ENCODE peak calls at places on chromosomes 5 and 9, in five cellular contexts. R is left cardiac atrium, D is head of caudate nucleus, N is M059J, Y is AG08396. S is an unnamed sample.

GRCh38 chr9:82313697-82314096 is 325.1 kb downstream of the SPATA31D1 start:
- DNase-seq in R (no peak), D (no peak), N (no peak), Y (no peak), S (no peak)

GRCh38 chr5:93894471-93895354 is 153.3 kb upstream of the POU5F2 start:
- DNase-seq in R (no peak), D (no peak), N (peak; percentile 9), Y (no peak), S (no peak)

GRCh38 chr9:104682642-104683041 is 11.7 kb upstream of the OR13D1 start:
- DNase-seq in R (no peak), D (no peak), N (peak; percentile 68), Y (peak; percentile 21), S (peak; percentile 69)

GRCh38 chr9:103377667-103378066 is 382.5 kb downstream of the CYLC2 start:
- DNase-seq in R (no peak), D (no peak), N (no peak), Y (no peak), S (no peak)

GRCh38 chr5:104247260-104247659 is 684.7 kb upstream of the NUDT12 start:
- DNase-seq in R (no peak), D (no peak), N (no peak), Y (no peak), S (no peak)

GRCh38 chr9:88477300-88477751 is 57.7 kb upstream of the NXNL2 start:
- DNase-seq in R (no peak), D (no peak), N (peak; percentile 99), Y (peak; percentile 79), S (peak; percentile 97)

GRCh38 chr9:8457050-8457449 is 657.5 kb upstream of the DMAC1 start:
- DNase-seq in R (no peak), D (no peak), N (no peak), Y (no peak), S (no peak)

GRCh38 chr5:79143684-79144379 is 32.2 kb downstream of the BHMT start:
- DNase-seq in R (no peak), D (peak; percentile 18), N (peak; percentile 63), Y (no peak), S (peak; percentile 66)

GRCh38 chr5:147223951-147224791 is 10.7 kb upstream of the STK32A start:
- DNase-seq in R (peak; percentile 29), D (peak; percentile 20), N (peak; percentile 57), Y (peak; percentile 70), S (peak; percentile 25)

GRCh38 chr5:139023276-139023675 is 148.1 kb upstream of the LRRTM2 start:
- DNase-seq in R (no peak), D (no peak), N (no peak), Y (no peak), S (no peak)

GRCh38 chr5:62354028-62354874 is 48.2 kb downstream of the KIF2A start:
- DNase-seq in R (no peak), D (no peak), N (peak; percentile 57), Y (peak; percentile 8), S (peak; percentile 26)

GRCh38 chr5:131814990-131815389 is 18.2 kb upstream of the FNIP1 start:
- DNase-seq in R (no peak), D (no peak), N (peak; percentile 91), Y (peak; percentile 43), S (peak; percentile 91)

GRCh38 chr5:56357426-56357825 is 124.3 kb upstream of the ANKRD55 start:
- DNase-seq in R (no peak), D (no peak), N (peak; percentile 58), Y (no peak), S (no peak)

GRCh38 chr9:104093162-104093561 is 947 bp upstream of the SMC2 start:
- DNase-seq in R (no peak), D (no peak), N (peak; percentile 11), Y (no peak), S (no peak)

GRCh38 chr5:163578652-163579051 is 73.2 kb downstream of the MAT2B start:
- DNase-seq in R (no peak), D (no peak), N (no peak), Y (no peak), S (no peak)

GRCh38 chr5:174951151-174951780 is 226.9 kb downstream of the MSX2 start:
- DNase-seq in R (peak; percentile 52), D (peak; percentile 49), N (peak; percentile 82), Y (peak; percentile 84), S (peak; percentile 59)

GRCh38 chr9:136664000-136664798 is 1.5 kb downstream of the EGFL7 start:
- DNase-seq in R (peak; percentile 31), D (no peak), N (no peak), Y (no peak), S (no peak)

GRCh38 chr9:124886866-124887492 is 25.0 kb downstream of the ARPC5L start:
- DNase-seq in R (no peak), D (no peak), N (no peak), Y (no peak), S (no peak)

GRCh38 chr9:133771486-133772482 is 33.6 kb upstream of the SARDH start:
- DNase-seq in R (no peak), D (peak; percentile 4), N (no peak), Y (no peak), S (no peak)

GRCh38 chr5:174511711-174512253 is 212.6 kb upstream of the MSX2 start:
- DNase-seq in R (no peak), D (no peak), N (no peak), Y (no peak), S (no peak)

GRCh38 chr5:163399923-163400322 is 37.5 kb upstream of the CCNG1 start:
- DNase-seq in R (no peak), D (no peak), N (no peak), Y (no peak), S (no peak)

GRCh38 chr5:11385251-11385900 is 518.9 kb downstream of the CTNND2 start:
- DNase-seq in R (no peak), D (no peak), N (peak; percentile 47), Y (no peak), S (no peak)

GRCh38 chr5:4862500-4862899 is 277.6 kb upstream of the ADAMTS16 start:
- DNase-seq in R (no peak), D (no peak), N (peak; percentile 40), Y (peak; percentile 41), S (peak; percentile 31)

GRCh38 chr9:14652729-14653377 is 40.4 kb downstream of the ZDHHC21 start:
- DNase-seq in R (no peak), D (no peak), N (peak; percentile 9), Y (peak; percentile 38), S (peak; percentile 26)

GRCh38 chr5:146877178-146877681 is 1.3 kb downstream of the PPP2R2B start:
- DNase-seq in R (no peak), D (peak; percentile 19), N (no peak), Y (no peak), S (no peak)

GRCh38 chr9:80692751-80693150 is 996.6 kb downstream of the TLE1 start:
- DNase-seq in R (no peak), D (no peak), N (no peak), Y (no peak), S (no peak)

GRCh38 chr9:98775831-98776441 is 20.4 kb downstream of the ANKS6 start:
- DNase-seq in R (no peak), D (no peak), N (peak; percentile 56), Y (peak; percentile 82), S (peak; percentile 48)

GRCh38 chr9:37364751-37365360 is 57.6 kb upstream of the GRHPR start:
- DNase-seq in R (no peak), D (no peak), N (no peak), Y (no peak), S (no peak)

GRCh38 chr9:127130661-127131538 is 8.5 kb upstream of the ANGPTL2 start:
- DNase-seq in R (peak; percentile 65), D (no peak), N (peak; percentile 83), Y (peak; percentile 74), S (no peak)

GRCh38 chr5:154937186-154937717 is 759 bp downstream of the GEMIN5 start:
- DNase-seq in R (no peak), D (no peak), N (no peak), Y (no peak), S (no peak)

GRCh38 chr9:34252670-34253459 is 74.0 kb downstream of the UBAP1 start:
- DNase-seq in R (peak; percentile 71), D (peak; percentile 82), N (peak; percentile 84), Y (peak; percentile 66), S (peak; percentile 62)

GRCh38 chr5:13831236-13831810 is 113.2 kb downstream of the DNAH5 start:
- DNase-seq in R (no peak), D (no peak), N (peak; percentile 60), Y (no peak), S (peak; percentile 81)

S was measured in HT1080.